ENCODE peak calls at places on chromosome 21, in six cellular contexts. One of them, this sample, is unnamed.

GRCh38 chr21:35150562-35151226 is 101.6 kb upstream of the RUNX1 start:
- DNase-seq in right cardiac atrium: no peak
- DNase-seq in SK-MEL-5: peak
- DNase-seq in breast epithelium: no peak
- DNase-seq in GM23248: peak
- DNase-seq in RPMI7951: peak
- DNase-seq in this sample: no peak

GRCh38 chr21:44547656-44548331 is 3.5 kb downstream of the KRTAP10-2 start:
- DNase-seq in right cardiac atrium: no peak
- DNase-seq in SK-MEL-5: no peak
- DNase-seq in breast epithelium: no peak
- DNase-seq in GM23248: no peak
- DNase-seq in RPMI7951: no peak
- DNase-seq in this sample: no peak

GRCh38 chr21:45580576-45581321 is 38.5 kb upstream of the SLC19A1 start:
- DNase-seq in right cardiac atrium: peak
- DNase-seq in SK-MEL-5: no peak
- DNase-seq in breast epithelium: peak
- DNase-seq in GM23248: no peak
- DNase-seq in RPMI7951: peak
- DNase-seq in this sample: no peak

GRCh38 chr21:35924714-35925301 is 135.5 kb downstream of the SETD4 start:
- DNase-seq in right cardiac atrium: no peak
- DNase-seq in SK-MEL-5: peak
- DNase-seq in breast epithelium: no peak
- DNase-seq in GM23248: peak
- DNase-seq in RPMI7951: peak
- DNase-seq in this sample: peak

GRCh38 chr21:17610862-17611261 is 1.8 kb downstream of the BTG3 start:
- DNase-seq in right cardiac atrium: peak
- DNase-seq in SK-MEL-5: no peak
- DNase-seq in breast epithelium: no peak
- DNase-seq in GM23248: peak
- DNase-seq in RPMI7951: no peak
- DNase-seq in this sample: peak

GRCh38 chr21:29382029-29382654 is 83.4 kb downstream of the BACH1 start:
- DNase-seq in right cardiac atrium: no peak
- DNase-seq in SK-MEL-5: no peak
- DNase-seq in breast epithelium: no peak
- DNase-seq in GM23248: peak
- DNase-seq in RPMI7951: peak
- DNase-seq in this sample: peak

GRCh38 chr21:43345746-43346409 is 81.1 kb downstream of the SIK1 start:
- DNase-seq in right cardiac atrium: peak
- DNase-seq in SK-MEL-5: no peak
- DNase-seq in breast epithelium: no peak
- DNase-seq in GM23248: peak
- DNase-seq in RPMI7951: peak
- DNase-seq in this sample: peak

GRCh38 chr21:36254106-36254941 is 65.7 kb upstream of the MORC3 start:
- DNase-seq in right cardiac atrium: no peak
- DNase-seq in SK-MEL-5: no peak
- DNase-seq in breast epithelium: no peak
- DNase-seq in GM23248: no peak
- DNase-seq in RPMI7951: no peak
- DNase-seq in this sample: no peak

GRCh38 chr21:45286671-45287437 is 841 bp downstream of the POFUT2 start:
- DNase-seq in right cardiac atrium: peak
- DNase-seq in SK-MEL-5: no peak
- DNase-seq in breast epithelium: peak
- DNase-seq in GM23248: peak
- DNase-seq in RPMI7951: no peak
- DNase-seq in this sample: no peak

GRCh38 chr21:45959182-45959581 is 22.4 kb upstream of the COL6A1 start:
- DNase-seq in right cardiac atrium: no peak
- DNase-seq in SK-MEL-5: no peak
- DNase-seq in breast epithelium: no peak
- DNase-seq in GM23248: no peak
- DNase-seq in RPMI7951: no peak
- DNase-seq in this sample: no peak

GRCh38 chr21:44874497-44875331 is 1.2 kb upstream of the PTTG1IP start:
- DNase-seq in right cardiac atrium: peak
- DNase-seq in SK-MEL-5: no peak
- DNase-seq in breast epithelium: peak
- DNase-seq in GM23248: peak
- DNase-seq in RPMI7951: peak
- DNase-seq in this sample: peak

GRCh38 chr21:42621166-42621827 is 32.1 kb upstream of the PDE9A start:
- DNase-seq in right cardiac atrium: no peak
- DNase-seq in SK-MEL-5: no peak
- DNase-seq in breast epithelium: no peak
- DNase-seq in GM23248: no peak
- DNase-seq in RPMI7951: peak
- DNase-seq in this sample: no peak

GRCh38 chr21:43880111-43880985 is 15.3 kb downstream of the AGPAT3 start:
- DNase-seq in right cardiac atrium: no peak
- DNase-seq in SK-MEL-5: no peak
- DNase-seq in breast epithelium: no peak
- DNase-seq in GM23248: peak
- DNase-seq in RPMI7951: peak
- DNase-seq in this sample: no peak

GRCh38 chr21:42583992-42584641 is 69.3 kb upstream of the PDE9A start:
- DNase-seq in right cardiac atrium: no peak
- DNase-seq in SK-MEL-5: no peak
- DNase-seq in breast epithelium: peak
- DNase-seq in GM23248: no peak
- DNase-seq in RPMI7951: no peak
- DNase-seq in this sample: no peak

GRCh38 chr21:15080504-15080903 is 15.7 kb upstream of the NRIP1 start:
- DNase-seq in right cardiac atrium: no peak
- DNase-seq in SK-MEL-5: no peak
- DNase-seq in breast epithelium: no peak
- DNase-seq in GM23248: no peak
- DNase-seq in RPMI7951: no peak
- DNase-seq in this sample: no peak

GRCh38 chr21:45623436-45623835 is 20.1 kb upstream of the PCBP3 start:
- DNase-seq in right cardiac atrium: no peak
- DNase-seq in SK-MEL-5: no peak
- DNase-seq in breast epithelium: no peak
- DNase-seq in GM23248: no peak
- DNase-seq in RPMI7951: no peak
- DNase-seq in this sample: no peak

This sample was measured in lung microvascular endothelial cell.